ENCODE peak calls at places on chromosomes 7 and 10, in four cellular contexts. S, H, M and J are unnamed samples.

GRCh38 chr7:44791278-44792219 is 4.9 kb upstream of the PPIA start:
- DNase-seq in S (peak; percentile 57), H (no peak), M (no peak), J (no peak)

GRCh38 chr7:159023216-159023615 is 121.5 kb downstream of the VIPR2 start:
- DNase-seq in S (no peak), H (no peak), M (no peak), J (no peak)

GRCh38 chr7:92781117-92781720 is 55.2 kb downstream of the CDK6 start:
- DNase-seq in S (peak; percentile 63), H (no peak), M (no peak), J (no peak)

GRCh38 chr7:66185680-66186187 is 19.4 kb upstream of the TPST1 start:
- DNase-seq in S (no peak), H (no peak), M (no peak), J (no peak)

GRCh38 chr7:1535100-1535458 is 4.6 kb downstream of the MAFK start:
- DNase-seq in S (no peak), H (no peak), M (no peak), J (no peak)

GRCh38 chr10:80260295-80261243 is 28.9 kb downstream of the MAT1A start:
- DNase-seq in S (peak; percentile 48), H (peak; percentile 69), M (peak; percentile 70), J (no peak)

GRCh38 chr10:96025566-96025965 is 17.8 kb upstream of the CCNJ start:
- DNase-seq in S (peak; percentile 32), H (peak; percentile 17), M (peak; percentile 52), J (no peak)

GRCh38 chr10:130621231-130621775 is 485.1 kb downstream of the GLRX3 start:
- DNase-seq in S (no peak), H (no peak), M (no peak), J (no peak)

GRCh38 chr10:110566472-110567200 is 859 bp upstream of the SMC3 start:
- DNase-seq in S (no peak), H (no peak), M (no peak), J (no peak)

GRCh38 chr10:96072673-96073072 is 29.3 kb downstream of the CCNJ start:
- DNase-seq in S (no peak), H (peak; percentile 33), M (no peak), J (no peak)

GRCh38 chr7:47342646-47343045 is 239.3 kb downstream of the TNS3 start:
- DNase-seq in S (no peak), H (no peak), M (no peak), J (no peak)

GRCh38 chr10:21326594-21326993 is 198.9 kb downstream of the SKIDA1 start:
- DNase-seq in S (no peak), H (no peak), M (no peak), J (no peak)

GRCh38 chr7:107860981-107861652 is 29.9 kb upstream of the DLD start:
- DNase-seq in S (no peak), H (no peak), M (no peak), J (no peak)

GRCh38 chr7:30965372-30965771 is 1.6 kb downstream of the GHRHR start:
- DNase-seq in S (no peak), H (no peak), M (no peak), J (no peak)
- TF ChIP-seq CBFB in S (no peak), H (no peak), M (no peak), J (no peak)

DNA sequence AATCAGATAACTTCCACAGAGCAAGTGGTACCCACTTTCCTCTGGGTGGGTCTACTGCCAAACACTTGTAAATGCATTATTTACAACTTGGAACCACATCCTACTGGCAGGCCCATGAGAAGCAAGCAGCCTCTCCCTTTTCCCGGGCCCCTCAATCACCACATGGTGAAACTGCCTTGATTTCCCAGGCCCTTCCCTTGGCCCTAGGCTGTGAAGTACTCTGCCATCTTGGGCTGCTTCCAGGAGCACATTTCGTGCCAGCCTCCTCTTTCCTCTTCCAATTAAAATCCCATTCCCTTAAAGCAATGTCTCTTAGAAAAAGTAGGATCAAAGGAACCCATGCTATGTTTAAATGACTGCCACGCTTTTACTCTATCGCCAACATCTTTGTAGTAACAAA is 71.4 kb downstream of the CUZD1 start:
- DNase-seq in S (no peak), H (no peak), M (no peak), J (no peak)
- TF ChIP-seq CBFB in S (no peak), H (no peak), M (no peak), J (no peak)

GRCh38 chr10:102869290-102870198 is at the start of gene AS3MT:
- DNase-seq in S (peak; percentile 38), H (no peak), M (peak; percentile 84), J (no peak)
- TF ChIP-seq CBFB in S (no peak), H (no peak), M (no peak), J (no peak)

GRCh38 chr10:32077896-32078295 is 21.7 kb upstream of the KIF5B start:
- DNase-seq in S (peak; percentile 21), H (no peak), M (no peak), J (no peak)
- TF ChIP-seq CBFB in S (no peak), H (no peak), M (no peak), J (no peak)